ENCODE peak calls at places on chromosomes 13 and 19, in seven cellular contexts. Z, T, H, A, D, X and P are unnamed samples.

GRCh38 chr13:36998624-36999041 is 507 bp downstream of the ALG5 start:
- DNase-seq in H (no peak), A (peak), X (no peak), D (peak), Z (peak), T (no peak), P (peak)

GRCh38 chr13:87893982-87894527 is 222.9 kb downstream of the SLITRK5 start:
- DNase-seq in D (no peak), H (no peak), A (no peak), T (no peak), Z (no peak), X (no peak), P (no peak)

GRCh38 chr13:105220886-105221285 is 1314.6 kb downstream of the EFNB2 start:
- DNase-seq in D (no peak), A (no peak), H (no peak), Z (no peak), T (peak), X (no peak), P (no peak)

GRCh38 chr19:58097783-58098681 is at the start of gene ZSCAN18:
- DNase-seq in X (no peak), Z (peak), T (peak), A (peak), D (peak), H (peak), P (peak)

GRCh38 chr13:31951215-31951678 is 80.3 kb upstream of the FRY start:
- DNase-seq in D (no peak), H (no peak), X (no peak), A (peak), Z (peak), T (no peak), P (peak)

GRCh38 chr19:7654401-7654800 is 14.4 kb upstream of the RETN start:
- DNase-seq in A (no peak), Z (peak), H (no peak), D (no peak), T (peak), X (no peak), P (peak)

GRCh38 chr13:75489502-75490263 is 7.7 kb upstream of the TBC1D4 start:
- DNase-seq in H (no peak), T (peak), D (no peak), A (peak), Z (peak), X (no peak), P (peak)

GRCh38 chr19:18501351-18501750 is 20.5 kb downstream of the ELL start:
- DNase-seq in X (no peak), T (no peak), Z (no peak), H (no peak), A (no peak), D (no peak), P (no peak)

GRCh38 chr13:24261566-24261965 is 47.8 kb upstream of the C1QTNF9 start:
- DNase-seq in A (no peak), H (no peak), X (no peak), T (no peak), D (no peak), Z (no peak), P (no peak)

GRCh38 chr13:45683701-45684100 is 18.4 kb upstream of the CBY2 start:
- DNase-seq in H (no peak), D (no peak), A (no peak), T (no peak), X (no peak), Z (no peak), P (no peak)

GRCh38 chr13:45398862-45399261 is 19.3 kb downstream of the SLC25A30 start:
- DNase-seq in H (no peak), Z (no peak), A (no peak), X (no peak), D (no peak), T (no peak), P (no peak)

GRCh38 chr13:63304497-63304896 is 1888.8 kb upstream of the PCDH20 start:
- DNase-seq in A (no peak), D (no peak), H (no peak), Z (no peak), T (peak), X (no peak), P (no peak)

GRCh38 chr13:99496322-99497142 is 4.7 kb upstream of the TM9SF2 start:
- DNase-seq in H (no peak), T (peak), X (peak), D (no peak), A (peak), Z (peak), P (no peak)

DNA sequence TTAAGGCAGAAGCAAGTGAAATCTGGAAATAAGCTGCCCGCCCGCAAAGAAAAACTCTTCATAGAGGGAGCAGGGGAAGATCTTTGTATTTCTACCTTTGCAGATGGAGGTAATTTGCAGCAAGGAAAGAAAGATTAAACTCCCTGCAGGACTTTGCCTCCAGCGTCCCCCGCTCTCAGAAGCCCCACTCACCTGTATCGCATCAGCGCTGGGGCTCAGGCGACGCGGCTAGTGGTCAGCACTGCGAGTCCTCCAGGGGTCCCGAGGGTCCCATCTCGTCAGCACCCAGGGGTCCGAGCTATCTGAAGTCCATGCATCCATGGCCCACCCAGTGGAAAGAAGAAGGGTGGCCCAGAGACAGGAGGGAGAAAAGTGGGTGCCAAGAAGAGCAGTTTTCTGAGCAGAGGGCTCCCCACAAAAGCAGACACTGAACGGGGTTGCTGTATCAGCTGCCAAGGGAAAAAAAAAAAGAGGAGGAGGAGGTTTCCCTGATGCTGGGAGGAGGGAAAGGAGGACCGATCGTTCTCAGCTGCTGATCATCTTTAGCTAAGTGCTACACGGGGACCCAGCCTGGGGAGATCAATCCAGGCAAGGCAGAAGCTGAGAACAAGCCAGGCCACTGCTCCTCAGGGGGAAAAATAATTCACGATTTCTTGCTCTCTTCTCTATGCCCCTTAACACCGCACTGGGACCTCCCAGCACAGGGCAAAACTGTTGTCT is 117.6 kb upstream of the CACNA1A start:
- DNase-seq in Z (peak), D (no peak), H (no peak), X (no peak), T (no peak), A (no peak), P (no peak)
- H3K4me2 ChIP-seq in Z (peak), D (peak), H (no peak), X (no peak), T (peak), A (no peak), P (no peak)

DNA sequence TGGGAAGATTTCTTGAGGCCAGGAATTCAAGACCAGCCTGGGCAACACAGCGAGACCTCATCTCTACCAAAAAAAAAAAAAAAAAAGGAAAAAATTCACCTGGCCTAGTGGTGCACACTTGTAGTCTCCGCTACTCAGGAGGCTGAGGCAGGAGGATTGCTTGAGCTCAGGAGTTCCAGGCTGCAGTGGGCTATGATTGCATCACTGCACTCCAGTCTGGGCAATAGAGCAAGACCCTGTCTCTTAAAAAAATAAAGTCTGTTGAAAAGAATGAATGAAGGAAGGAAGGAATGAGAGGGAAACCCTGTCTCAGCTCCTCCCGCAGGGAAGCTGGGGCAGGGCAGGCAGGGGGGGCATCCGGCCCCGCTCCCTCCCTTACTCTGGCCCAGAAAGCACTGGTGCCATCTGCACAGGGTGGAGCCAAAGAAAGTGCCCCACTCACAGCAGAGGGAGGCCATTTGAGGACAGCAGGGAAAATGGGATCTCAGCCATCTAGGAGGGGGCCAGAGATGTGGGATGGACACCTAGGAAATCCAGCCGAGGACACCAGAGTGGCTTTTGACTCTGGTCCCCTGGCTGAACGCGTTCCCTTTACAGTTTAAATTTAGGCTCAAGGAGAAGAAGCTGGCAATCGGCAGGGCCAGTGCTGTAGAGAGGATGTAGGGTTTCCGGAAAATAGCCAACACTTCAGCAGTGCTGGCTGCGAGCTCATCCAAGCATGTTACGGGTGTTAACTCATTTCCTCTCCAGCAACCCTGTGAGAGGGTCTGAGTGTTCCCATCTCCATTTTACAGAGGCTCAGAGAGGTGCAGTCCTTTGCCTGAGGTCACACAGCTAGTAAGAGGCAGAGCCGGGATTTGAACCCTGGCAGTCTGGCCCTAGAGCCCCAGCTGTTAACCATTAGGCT is 3.6 kb upstream of the HPN start:
- DNase-seq in X (no peak), A (no peak), D (no peak), H (no peak), T (no peak), Z (no peak), P (no peak)
- H3K4me2 ChIP-seq in X (no peak), A (no peak), D (no peak), H (no peak), T (no peak), Z (no peak), P (no peak)

GRCh38 chr13:98214008-98214643 is 37.1 kb upstream of the RNF113B start:
- DNase-seq in A (no peak), H (no peak), T (peak), D (no peak), X (no peak), Z (peak), P (no peak)
- H3K4me2 ChIP-seq in A (peak), H (no peak), T (peak), D (no peak), X (peak), Z (peak), P (no peak)

GRCh38 chr13:114024603-114025431 is 50.9 kb upstream of the C13orf46 start:
- DNase-seq in A (no peak), Z (no peak), T (no peak), X (no peak), H (no peak), D (no peak), P (no peak)
- H3K4me2 ChIP-seq in A (no peak), Z (no peak), T (no peak), X (no peak), H (peak), D (no peak), P (no peak)

GRCh38 chr13:72535076-72535475 is 192.4 kb downstream of the MZT1 start:
- DNase-seq in A (no peak), H (no peak), X (no peak), T (no peak), D (no peak), Z (no peak), P (no peak)

GRCh38 chr13:72539925-72540324 is 187.5 kb downstream of the MZT1 start:
- DNase-seq in Z (no peak), X (no peak), H (no peak), A (no peak), D (no peak), T (no peak), P (no peak)

GRCh38 chr13:72537782-72538181 is 189.6 kb downstream of the MZT1 start:
- DNase-seq in D (no peak), H (no peak), A (no peak), T (no peak), X (no peak), Z (no peak), P (no peak)

GRCh38 chr13:72536668-72537399 is 190.6 kb downstream of the MZT1 start:
- DNase-seq in T (peak), Z (no peak), H (no peak), D (no peak), X (no peak), A (no peak), P (no peak)

DNA sequence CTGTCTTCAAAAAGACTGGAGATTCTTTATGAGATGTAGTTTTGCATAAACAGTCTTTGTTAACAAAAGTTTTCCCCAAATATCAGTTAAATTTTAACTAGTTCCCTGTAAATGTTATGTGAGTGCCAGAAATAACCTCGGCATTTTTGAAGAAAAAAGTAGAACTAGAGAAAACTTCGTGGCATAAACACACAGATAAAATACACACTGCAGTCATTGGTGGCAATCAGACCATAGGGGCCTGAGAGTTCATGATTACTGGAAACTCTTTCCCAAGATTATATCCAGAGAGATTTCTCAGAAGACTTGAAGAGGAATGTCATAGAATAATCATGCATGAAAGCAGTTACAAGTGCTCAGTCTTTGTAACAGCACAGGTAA is 190.0 kb downstream of the MZT1 start:
- DNase-seq in H (no peak), D (no peak), Z (no peak), T (no peak), A (no peak), X (no peak), P (no peak)
- H3K4me2 ChIP-seq in H (no peak), D (no peak), Z (no peak), T (no peak), A (no peak), X (no peak), P (no peak)